ENCODE peak calls at places on chromosomes 5 and 9, in nine cellular contexts. Y, E, K, L, S, C, T, O and Q are unnamed samples.

GRCh38 chr5:174736351-174736721 is 12.0 kb downstream of the MSX2 start:
- DNase-seq in Y (peak; percentile 26), E (no peak), K (peak; percentile 72), L (peak; percentile 94), S (peak; percentile 38), C (no peak), T (no peak), O (peak; percentile 91), Q (peak; percentile 17)

GRCh38 chr5:114360816-114361723 is 800 bp upstream of the KCNN2 start:
- DNase-seq in Y (no peak), E (peak; percentile 16), K (no peak), L (no peak), S (no peak), C (no peak), T (peak; percentile 26), O (peak; percentile 35), Q (no peak)

GRCh38 chr5:169798906-169799660 is 162.0 kb downstream of the DOCK2 start:
- DNase-seq in Y (no peak), E (no peak), K (no peak), L (no peak), S (peak; percentile 76), C (no peak), T (no peak), O (no peak), Q (peak; percentile 59)

GRCh38 chr5:132386644-132387286 is 17.3 kb downstream of the SLC22A5 start:
- DNase-seq in Y (peak; percentile 84), E (peak; percentile 81), K (peak; percentile 75), L (peak; percentile 87), S (peak; percentile 44), C (peak; percentile 58), T (peak; percentile 78), O (peak; percentile 71), Q (peak; percentile 78)

GRCh38 chr5:56849671-56850070 is 34.3 kb downstream of the MAP3K1 start:
- DNase-seq in Y (no peak), E (no peak), K (no peak), L (no peak), S (no peak), C (no peak), T (no peak), O (no peak), Q (no peak)

GRCh38 chr9:3473402-3473801 is 52.4 kb downstream of the RFX3 start:
- DNase-seq in Y (no peak), E (no peak), K (no peak), L (no peak), S (no peak), C (no peak), T (no peak), O (no peak), Q (no peak)

GRCh38 chr5:69415584-69415958 is 655 bp downstream of the MARVELD2 start:
- DNase-seq in Y (no peak), E (no peak), K (no peak), L (no peak), S (no peak), C (no peak), T (no peak), O (no peak), Q (peak; percentile 42)

GRCh38 chr9:98778711-98779530 is 17.4 kb downstream of the ANKS6 start:
- DNase-seq in Y (no peak), E (no peak), K (no peak), L (no peak), S (peak; percentile 63), C (no peak), T (no peak), O (no peak), Q (peak; percentile 15)

GRCh38 chr5:143086851-143087637 is 316.4 kb downstream of the NR3C1 start:
- DNase-seq in Y (peak; percentile 20), E (no peak), K (peak; percentile 89), L (peak; percentile 71), S (peak; percentile 94), C (no peak), T (no peak), O (peak; percentile 44), Q (peak; percentile 95)

GRCh38 chr5:133467712-133468463 is 144.5 kb downstream of the FSTL4 start:
- DNase-seq in Y (no peak), E (no peak), K (no peak), L (no peak), S (no peak), C (no peak), T (no peak), O (no peak), Q (no peak)

GRCh38 chr9:78954286-78954685 is 617.5 kb upstream of the TLE4 start:
- DNase-seq in Y (peak; percentile 25), E (no peak), K (peak; percentile 70), L (no peak), S (no peak), C (no peak), T (no peak), O (peak; percentile 5), Q (no peak)

GRCh38 chr9:29319727-29320513 is 1746.6 kb upstream of the C9orf72 start:
- DNase-seq in Y (peak; percentile 3), E (no peak), K (no peak), L (no peak), S (no peak), C (no peak), T (no peak), O (no peak), Q (no peak)

GRCh38 chr9:29322240-29322639 is 1749.0 kb upstream of the C9orf72 start:
- DNase-seq in Y (no peak), E (no peak), K (no peak), L (no peak), S (no peak), C (no peak), T (no peak), O (no peak), Q (no peak)

DNA sequence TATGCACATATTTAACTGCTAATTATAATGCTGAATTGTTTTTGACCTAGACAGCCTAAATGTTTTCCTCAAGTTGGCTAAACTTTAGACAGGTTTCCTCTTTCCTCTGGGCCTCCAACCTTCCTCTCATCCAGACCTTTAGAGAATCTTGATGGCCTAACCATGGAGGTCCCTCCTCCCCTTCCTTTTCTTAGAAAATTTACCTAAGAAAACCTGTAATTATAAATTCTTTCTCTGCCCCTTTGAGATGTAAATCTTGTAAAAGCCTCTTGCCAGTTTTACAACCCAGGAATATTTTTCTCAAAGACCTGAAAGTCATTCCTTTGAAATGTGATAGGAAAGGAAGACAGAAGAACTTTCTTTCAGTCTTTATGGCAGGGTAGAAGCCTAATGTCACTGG is 1752.6 kb upstream of the C9orf72 start:
- DNase-seq in Y (no peak), E (no peak), K (no peak), L (no peak), S (no peak), C (no peak), T (no peak), O (no peak), Q (no peak)
- H3K4me3 ChIP-seq in Y (no peak overlapping the region), E (no peak overlapping the region), K (no peak overlapping the region), L (no peak overlapping the region), S (no peak overlapping the region), C (no peak overlapping the region), T (no peak overlapping the region), O (no peak overlapping the region), Q (no peak overlapping the region)

DNA sequence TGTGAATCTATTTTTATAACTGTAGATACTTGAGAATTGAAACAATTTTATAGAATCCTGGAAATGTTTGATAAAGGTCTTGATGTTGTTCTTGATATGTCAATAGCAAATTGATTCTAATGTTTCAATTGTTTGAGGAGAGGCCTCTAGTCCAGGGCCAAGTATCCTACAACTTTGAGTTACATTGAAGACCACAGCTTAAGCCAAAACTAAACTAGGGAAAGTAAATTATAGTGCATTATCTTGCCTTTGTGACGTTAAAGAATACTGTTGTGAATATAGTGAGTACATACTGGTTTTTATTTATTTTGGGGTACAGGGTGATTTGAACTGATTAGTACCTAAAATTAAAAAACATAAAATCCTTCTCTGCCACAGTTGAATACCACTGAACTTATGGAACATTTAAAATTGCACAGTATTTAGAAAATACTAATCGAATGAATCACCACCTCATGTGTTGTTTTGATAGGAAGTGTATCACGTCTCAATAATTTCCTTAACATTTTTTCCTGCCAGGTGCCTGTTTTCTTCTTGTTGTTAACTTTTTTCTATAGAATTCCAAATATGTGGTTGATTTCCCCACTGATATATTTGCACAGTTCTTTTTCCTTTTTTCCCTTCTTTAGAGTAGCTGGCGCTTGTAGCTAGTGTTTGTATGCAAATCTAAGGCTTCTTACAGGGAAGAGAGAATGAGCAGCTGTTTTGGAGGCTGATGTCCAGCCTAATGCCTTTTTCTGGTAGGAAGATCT is 12.5 kb downstream of the ARHGEF28 start:
- DNase-seq in Y (peak; percentile 79), E (no peak), K (peak; percentile 73), L (peak; percentile 60), S (peak; percentile 95), C (no peak), T (no peak), O (peak; percentile 78), Q (peak; percentile 71)
- H3K4me3 ChIP-seq in Y (no peak overlapping the region), E (no peak overlapping the region), K (no peak overlapping the region), L (peak overlapping the region; percentile 53), S (peak overlapping the region; percentile 15), C (no peak overlapping the region), T (no peak overlapping the region), O (no peak overlapping the region), Q (no peak overlapping the region)

GRCh38 chr9:124766815-124767554 is 4.1 kb downstream of the NR6A1 start:
- DNase-seq in Y (no peak), E (no peak), K (no peak), L (no peak), S (no peak), C (no peak), T (no peak), O (no peak), Q (no peak)

GRCh38 chr9:124768275-124768674 is 2.8 kb downstream of the NR6A1 start:
- DNase-seq in Y (no peak), E (no peak), K (no peak), L (no peak), S (no peak), C (no peak), T (no peak), O (no peak), Q (no peak)

GRCh38 chr9:124768778-124769350 is 2.2 kb downstream of the NR6A1 start:
- DNase-seq in Y (no peak), E (no peak), K (no peak), L (no peak), S (no peak), C (no peak), T (no peak), O (no peak), Q (no peak)

GRCh38 chr9:124766326-124766725 is 4.8 kb downstream of the NR6A1 start:
- DNase-seq in Y (no peak), E (no peak), K (no peak), L (no peak), S (no peak), C (no peak), T (no peak), O (no peak), Q (no peak)

DNA sequence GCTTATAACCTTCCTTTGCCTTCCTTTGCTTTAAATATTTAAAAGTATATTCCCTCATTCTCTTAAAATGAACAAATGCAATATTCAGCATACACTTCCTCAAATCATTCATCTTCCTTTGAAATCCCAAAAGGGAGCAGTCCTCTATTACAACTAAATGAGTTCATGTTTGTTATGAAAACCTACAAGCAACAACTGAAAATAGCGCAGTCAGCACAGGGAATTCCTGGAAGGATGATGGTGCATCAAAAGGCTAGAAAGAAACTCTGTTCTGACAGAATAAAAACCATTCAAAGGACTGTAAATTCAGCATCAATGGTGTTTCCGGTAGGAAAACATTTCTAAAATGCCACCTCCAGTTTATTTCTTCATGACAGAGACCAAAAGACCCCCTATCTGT is 3.3 kb downstream of the NR6A1 start:
- DNase-seq in Y (no peak), E (no peak), K (no peak), L (no peak), S (no peak), C (no peak), T (no peak), O (no peak), Q (no peak)
- H3K4me3 ChIP-seq in Y (no peak overlapping the region), E (no peak overlapping the region), K (no peak overlapping the region), L (no peak overlapping the region), S (no peak overlapping the region), C (no peak overlapping the region), T (no peak overlapping the region), O (no peak overlapping the region), Q (no peak overlapping the region)

GRCh38 chr9:93286252-93287188 is 102.6 kb downstream of the WNK2 start:
- DNase-seq in Y (no peak), E (no peak), K (no peak), L (no peak), S (peak; percentile 39), C (no peak), T (no peak), O (no peak), Q (no peak)
- H3K4me3 ChIP-seq in Y (no peak overlapping the region), E (no peak overlapping the region), K (no peak overlapping the region), L (no peak overlapping the region), S (no peak overlapping the region), C (no peak overlapping the region), T (no peak overlapping the region), O (no peak overlapping the region), Q (no peak overlapping the region)